ENCODE peak calls at places on chromosomes 5 and 9, in four cellular contexts. U is ELF-1; Q is endothelial cell; M is activated T-helper 1 cell treated with anti-CD3 and anti-CD28 coated beads, Interleukin-2, amount 50 U/mL, for 16 hours. W is an unnamed sample.

GRCh38 chr5:55603947-55604346 is 69.2 kb upstream of the PLPP1 start:
- DNase-seq in U (no peak), Q (no peak), M (no peak), W (no peak)

GRCh38 chr5:139667730-139668063 is 19.5 kb downstream of the CXXC5 start:
- DNase-seq in U (peak), Q (no peak), M (no peak), W (no peak)

GRCh38 chr5:141208478-141208877 is at the start of gene PCDHB12:
- DNase-seq in U (no peak), Q (peak), M (no peak), W (peak)

GRCh38 chr5:64599226-64599625 is 91.1 kb upstream of the SHISAL2B start:
- DNase-seq in U (no peak), Q (no peak), M (no peak), W (no peak)

GRCh38 chr5:159567461-159567860 is 237.2 kb upstream of the IL12B start:
- DNase-seq in U (no peak), Q (no peak), M (no peak), W (no peak)

GRCh38 chr9:107727113-107727780 is 237.7 kb upstream of the KLF4 start:
- DNase-seq in U (no peak), Q (no peak), M (no peak), W (no peak)

GRCh38 chr5:17727212-17727611 is 93.0 kb downstream of the TAF11L14 start:
- DNase-seq in U (no peak), Q (no peak), M (no peak), W (no peak)

GRCh38 chr5:112823656-112824055 is 37.4 kb upstream of the SRP19 start:
- DNase-seq in U (no peak), Q (no peak), M (no peak), W (no peak)

GRCh38 chr5:95664204-95664786 is 17.7 kb downstream of the RFESD start:
- DNase-seq in U (no peak), Q (peak), M (no peak), W (peak)

GRCh38 chr5:135444360-135444759 is 2.8 kb downstream of the DCANP1 start:
- DNase-seq in U (no peak), Q (no peak), M (no peak), W (no peak)

GRCh38 chr9:114155967-114156294 is 594 bp downstream of the COL27A1 start:
- DNase-seq in U (no peak), Q (peak), M (no peak), W (peak)

GRCh38 chr5:97998946-97999345 is 774.5 kb upstream of the RGMB start:
- DNase-seq in U (no peak), Q (no peak), M (no peak), W (peak)

GRCh38 chr5:121138495-121138907 is 674.4 kb downstream of the PRR16 start:
- DNase-seq in U (no peak), Q (no peak), M (no peak), W (no peak)

GRCh38 chr9:98256632-98257218 is 1.3 kb upstream of the TBC1D2 start:
- DNase-seq in U (peak), Q (no peak), M (no peak), W (peak)

GRCh38 chr9:127123239-127123935 is 952 bp upstream of the ANGPTL2 start:
- DNase-seq in U (no peak), Q (no peak), M (no peak), W (no peak)

GRCh38 chr5:110536120-110537115 is 190.1 kb downstream of the TMEM232 start:
- DNase-seq in U (peak), Q (no peak), M (no peak), W (peak)

GRCh38 chr9:38128752-38129270 is 59.8 kb upstream of the SHB start:
- DNase-seq in U (no peak), Q (no peak), M (no peak), W (no peak)

GRCh38 chr9:94861589-94862241 is 135.2 kb downstream of the AOPEP start:
- DNase-seq in U (no peak), Q (no peak), M (no peak), W (no peak)

GRCh38 chr5:140633081-140633471 is at the start of gene CD14:
- DNase-seq in U (peak), Q (no peak), M (no peak), W (no peak)

GRCh38 chr5:122315511-122315910 is 3.5 kb downstream of the SNCAIP start:
- DNase-seq in U (no peak), Q (no peak), M (no peak), W (no peak)

GRCh38 chr9:93595461-93595860 is 19.1 kb downstream of the PHF2 start:
- DNase-seq in U (no peak), Q (no peak), M (no peak), W (no peak)

GRCh38 chr5:90020575-90021535 is 388.7 kb downstream of the CETN3 start:
- DNase-seq in U (no peak), Q (no peak), M (no peak), W (no peak)

GRCh38 chr5:123035950-123036390 is 555 bp downstream of the PPIC start:
- DNase-seq in U (peak), Q (peak), M (no peak), W (peak)

GRCh38 chr9:126697350-126697749 is 83.6 kb downstream of the LMX1B start:
- DNase-seq in U (no peak), Q (no peak), M (no peak), W (peak)

GRCh38 chr5:74316064-74316586 is 324.4 kb downstream of the ENC1 start:
- DNase-seq in U (peak), Q (no peak), M (no peak), W (peak)

GRCh38 chr5:167565555-167565954 is 725.9 kb upstream of the WWC1 start:
- DNase-seq in U (no peak), Q (no peak), M (no peak), W (peak)

GRCh38 chr5:66661149-66661548 is 65.0 kb downstream of the MAST4 start:
- DNase-seq in U (peak), Q (no peak), M (no peak), W (no peak)

GRCh38 chr9:2662496-2662895 is 40.9 kb downstream of the VLDLR start:
- DNase-seq in U (peak), Q (peak), M (no peak), W (peak)

W was measured in neural progenitor cell.